ENCODE peak calls at places on chromosomes 12 and 14, in eight cellular contexts. B is erythroblast, V is NCI-H748 treated with DMSO at 0.1 percent for 48 hours, D is GM12864, Z is EH, N is suprapubic skin, Q is amygdala, W is mesothelial cell of epicardium. K is an unnamed sample.

GRCh38 chr12:102939670-102940222 is 17.7 kb upstream of the ASCL1 start:
- DNase-seq in B (no peak), V (no peak), D (no peak), Z (no peak), N (no peak), Q (no peak), W (no peak), K (no peak)

GRCh38 chr12:11771356-11771755 is 121.9 kb downstream of the ETV6 start:
- DNase-seq in B (no peak), V (peak), D (no peak), Z (peak), N (no peak), Q (no peak), W (no peak), K (peak)

GRCh38 chr14:102777711-102778615 is 714 bp downstream of the TRAF3 start:
- DNase-seq in B (peak), V (peak), D (no peak), Z (peak), N (no peak), Q (no peak), W (peak), K (no peak)

GRCh38 chr12:15575797-15576560 is 213.2 kb downstream of the EPS8 start:
- DNase-seq in B (no peak), V (no peak), D (no peak), Z (peak), N (no peak), Q (no peak), W (no peak), K (no peak)

GRCh38 chr12:29735604-29736003 is 48.1 kb downstream of the TMTC1 start:
- DNase-seq in B (no peak), V (no peak), D (no peak), Z (no peak), N (no peak), Q (no peak), W (no peak), K (no peak)

GRCh38 chr14:89787525-89787924 is 167.0 kb downstream of the EFCAB11 start:
- DNase-seq in B (no peak), V (no peak), D (no peak), Z (peak), N (no peak), Q (no peak), W (no peak), K (no peak)

GRCh38 chr12:8045952-8046944 is 13.7 kb downstream of the FOXJ2 start:
- DNase-seq in B (peak), V (peak), D (peak), Z (peak), N (no peak), Q (peak), W (peak), K (peak)

GRCh38 chr12:12228402-12228801 is 38.4 kb downstream of the LRP6 start:
- DNase-seq in B (no peak), V (no peak), D (no peak), Z (no peak), N (no peak), Q (no peak), W (no peak), K (no peak)

GRCh38 chr12:89918172-89918880 is 209.7 kb upstream of the ATP2B1 start:
- DNase-seq in B (no peak), V (peak), D (no peak), Z (no peak), N (no peak), Q (no peak), W (no peak), K (no peak)